ENCODE peak calls at places on chromosomes 13 and 19, in five cellular contexts. One of them, this sample, is unnamed.

GRCh38 chr13:52845334-52845761 is 3.1 kb downstream of the PCDH8 start:
- DNase-seq in lung microvascular endothelial cell: no peak
- DNase-seq in stimulated activated CD8-positive, alpha-beta memory T cell treated with anti-CD3 and anti-CD28 coated beads, Interleukin-2, amount 100 ng/mL, for 48 hours: no peak
- DNase-seq in NCI-H1092: no peak
- DNase-seq in tibial artery: no peak
- DNase-seq in this sample: peak

GRCh38 chr19:39310558-39311311 is 9.9 kb downstream of the LRFN1 start:
- DNase-seq in lung microvascular endothelial cell: no peak
- DNase-seq in stimulated activated CD8-positive, alpha-beta memory T cell treated with anti-CD3 and anti-CD28 coated beads, Interleukin-2, amount 100 ng/mL, for 48 hours: no peak
- DNase-seq in NCI-H1092: no peak
- DNase-seq in tibial artery: no peak
- DNase-seq in this sample: peak

GRCh38 chr19:39416626-39417120 is 4.2 kb downstream of the PLEKHG2 start:
- DNase-seq in lung microvascular endothelial cell: no peak
- DNase-seq in stimulated activated CD8-positive, alpha-beta memory T cell treated with anti-CD3 and anti-CD28 coated beads, Interleukin-2, amount 100 ng/mL, for 48 hours: no peak
- DNase-seq in NCI-H1092: no peak
- DNase-seq in tibial artery: peak
- DNase-seq in this sample: no peak

GRCh38 chr13:74695021-74695800 is 561.0 kb upstream of the KLF12 start:
- DNase-seq in lung microvascular endothelial cell: no peak
- DNase-seq in stimulated activated CD8-positive, alpha-beta memory T cell treated with anti-CD3 and anti-CD28 coated beads, Interleukin-2, amount 100 ng/mL, for 48 hours: no peak
- DNase-seq in NCI-H1092: no peak
- DNase-seq in tibial artery: no peak
- DNase-seq in this sample: peak

GRCh38 chr19:39411832-39412099 is 703 bp upstream of the PLEKHG2 start:
- DNase-seq in lung microvascular endothelial cell: peak
- DNase-seq in stimulated activated CD8-positive, alpha-beta memory T cell treated with anti-CD3 and anti-CD28 coated beads, Interleukin-2, amount 100 ng/mL, for 48 hours: peak
- DNase-seq in NCI-H1092: peak
- DNase-seq in tibial artery: peak
- DNase-seq in this sample: peak

GRCh38 chr19:46442808-46443450 is 14.2 kb upstream of the PNMA8C start:
- DNase-seq in lung microvascular endothelial cell: no peak
- DNase-seq in stimulated activated CD8-positive, alpha-beta memory T cell treated with anti-CD3 and anti-CD28 coated beads, Interleukin-2, amount 100 ng/mL, for 48 hours: no peak
- DNase-seq in NCI-H1092: no peak
- DNase-seq in tibial artery: no peak
- DNase-seq in this sample: no peak

GRCh38 chr13:52118595-52118994 is 10.3 kb downstream of the NEK5 start:
- DNase-seq in lung microvascular endothelial cell: no peak
- DNase-seq in stimulated activated CD8-positive, alpha-beta memory T cell treated with anti-CD3 and anti-CD28 coated beads, Interleukin-2, amount 100 ng/mL, for 48 hours: no peak
- DNase-seq in NCI-H1092: no peak
- DNase-seq in tibial artery: no peak
- DNase-seq in this sample: no peak

GRCh38 chr19:50994129-50994528 is 7.3 kb downstream of the KLK8 start:
- DNase-seq in lung microvascular endothelial cell: no peak
- DNase-seq in stimulated activated CD8-positive, alpha-beta memory T cell treated with anti-CD3 and anti-CD28 coated beads, Interleukin-2, amount 100 ng/mL, for 48 hours: no peak
- DNase-seq in NCI-H1092: no peak
- DNase-seq in tibial artery: no peak
- DNase-seq in this sample: peak

GRCh38 chr13:59086147-59086546 is 1077.6 kb downstream of the DIAPH3 start:
- DNase-seq in lung microvascular endothelial cell: no peak
- DNase-seq in stimulated activated CD8-positive, alpha-beta memory T cell treated with anti-CD3 and anti-CD28 coated beads, Interleukin-2, amount 100 ng/mL, for 48 hours: no peak
- DNase-seq in NCI-H1092: no peak
- DNase-seq in tibial artery: no peak
- DNase-seq in this sample: no peak

This sample was measured in endodermal cell.